ENCODE peak calls at places on chromosomes 6 and 20, in five cellular contexts. L is nephron progenitor cell, B is esophagus muscularis mucosa, Z is Calu3, G is lower leg skin. Q is an unnamed sample.

GRCh38 chr20:47220161-47220582 is 136.3 kb downstream of the ZMYND8 start:
- DNase-seq in G (no peak), B (no peak), Z (peak), L (peak), Q (peak)

GRCh38 chr6:167094436-167094819 is 28.5 kb upstream of the CCR6 start:
- DNase-seq in B (peak), L (no peak), G (no peak), Z (no peak), Q (no peak)

GRCh38 chr6:21003780-21004541 is 469.7 kb downstream of the CDKAL1 start:
- DNase-seq in Z (peak), B (no peak), G (no peak), L (no peak), Q (no peak)

GRCh38 chr20:49612127-49612738 is 44.3 kb upstream of the PTGIS start:
- DNase-seq in L (no peak), Z (peak), B (no peak), G (no peak), Q (no peak)

GRCh38 chr6:148382856-148383255 is 40.2 kb downstream of the SASH1 start:
- DNase-seq in B (no peak), L (no peak), G (no peak), Z (no peak), Q (no peak)

GRCh38 chr6:42141603-42142117 is 760 bp downstream of the C6orf132 start:
- DNase-seq in Z (no peak), L (no peak), B (no peak), G (no peak), Q (no peak)

GRCh38 chr6:816510-817084 is 123.7 kb upstream of the EXOC2 start:
- DNase-seq in B (no peak), Z (no peak), G (no peak), L (no peak), Q (no peak)

GRCh38 chr6:163937071-163937470 is 522.6 kb downstream of the QKI start:
- DNase-seq in B (no peak), G (no peak), Z (no peak), L (no peak), Q (no peak)

GRCh38 chr6:161658216-161658615 is 384.4 kb upstream of the AGPAT4 start:
- DNase-seq in L (no peak), B (no peak), G (no peak), Z (no peak), Q (no peak)

GRCh38 chr6:67863346-67863745 is 771.7 kb upstream of the ADGRB3 start:
- DNase-seq in L (no peak), B (no peak), G (no peak), Z (no peak), Q (no peak)

GRCh38 chr6:29079203-29079602 is 7.9 kb downstream of the OR2B3 start:
- DNase-seq in Z (no peak), L (no peak), G (no peak), B (no peak), Q (no peak)

GRCh38 chr6:48087448-48087847 is 23.5 kb downstream of the PTCHD4 start:
- DNase-seq in G (no peak), B (no peak), L (no peak), Z (no peak), Q (no peak)
- TF ChIP-seq CTCF in G (no peak), B (peak), L (no peak), Z (no peak), Q (peak)

DNA sequence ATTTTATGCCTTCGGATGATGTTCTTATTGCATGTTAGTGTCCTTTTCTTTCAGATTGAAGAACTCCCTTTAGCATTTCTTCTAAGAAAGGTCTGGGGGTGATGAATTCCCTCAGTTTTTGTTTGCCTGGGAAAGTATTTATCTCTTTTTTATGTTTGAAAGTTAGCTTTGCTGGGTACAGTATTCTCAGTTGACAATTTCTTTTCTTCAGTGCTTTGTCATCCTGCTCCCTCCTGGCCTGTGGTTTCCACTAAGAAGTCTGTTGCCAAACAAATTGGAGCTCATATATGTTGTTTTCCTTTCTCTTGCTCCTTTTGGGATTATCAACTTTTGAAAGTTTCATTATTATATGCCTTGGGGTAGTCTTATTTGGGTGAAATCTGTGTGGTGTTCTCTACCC is 11.5 kb downstream of the GRM1 start:
- DNase-seq in G (no peak), Z (no peak), B (no peak), L (no peak), Q (no peak)
- TF ChIP-seq CTCF in G (no peak), Z (no peak), B (no peak), L (no peak), Q (no peak)

DNA sequence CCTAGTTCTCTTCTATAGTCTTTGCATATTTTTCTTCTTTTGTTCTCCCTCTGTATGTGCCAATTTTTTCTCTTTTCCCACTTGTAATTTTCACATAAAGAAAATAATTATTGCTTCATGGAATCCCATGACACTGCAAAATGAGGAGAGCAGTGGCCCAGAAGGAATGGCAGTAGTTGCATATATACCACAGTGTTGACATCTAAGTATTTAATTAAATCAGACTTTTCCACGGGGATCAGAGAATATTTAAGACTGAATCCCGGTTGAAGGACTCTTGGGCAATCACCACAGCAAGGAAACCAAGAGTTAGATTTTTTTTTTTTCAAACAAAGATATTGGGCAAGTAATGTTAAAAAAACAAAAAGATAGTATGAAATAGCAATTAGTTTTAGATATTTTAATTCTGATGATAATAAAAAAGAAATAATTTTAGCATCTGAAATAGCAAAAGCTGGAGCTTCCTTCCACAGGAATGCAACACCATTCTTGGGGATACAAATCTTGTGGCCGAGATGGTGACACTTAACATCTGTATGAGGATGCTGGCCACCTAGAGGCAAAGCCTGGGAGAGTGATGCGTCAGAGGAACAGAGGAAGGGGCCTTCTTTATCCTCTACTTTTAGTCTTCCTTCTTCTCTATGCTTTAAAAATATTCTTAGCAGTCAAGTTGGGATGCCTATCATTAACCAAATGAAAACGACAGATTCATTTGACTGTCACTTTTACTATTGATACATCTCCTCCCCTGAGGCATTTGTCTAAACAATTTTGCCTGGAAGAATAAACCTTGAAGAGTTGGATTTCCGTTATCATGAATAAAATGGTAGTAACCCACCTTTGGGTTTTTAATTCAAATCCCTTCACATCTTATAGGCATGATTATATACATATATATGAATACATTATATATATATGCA is 356.2 kb downstream of the GJA1 start:
- DNase-seq in B (no peak), L (no peak), Z (no peak), G (no peak), Q (no peak)
- TF ChIP-seq CTCF in B (no peak), L (no peak), Z (no peak), G (no peak), Q (no peak)

DNA sequence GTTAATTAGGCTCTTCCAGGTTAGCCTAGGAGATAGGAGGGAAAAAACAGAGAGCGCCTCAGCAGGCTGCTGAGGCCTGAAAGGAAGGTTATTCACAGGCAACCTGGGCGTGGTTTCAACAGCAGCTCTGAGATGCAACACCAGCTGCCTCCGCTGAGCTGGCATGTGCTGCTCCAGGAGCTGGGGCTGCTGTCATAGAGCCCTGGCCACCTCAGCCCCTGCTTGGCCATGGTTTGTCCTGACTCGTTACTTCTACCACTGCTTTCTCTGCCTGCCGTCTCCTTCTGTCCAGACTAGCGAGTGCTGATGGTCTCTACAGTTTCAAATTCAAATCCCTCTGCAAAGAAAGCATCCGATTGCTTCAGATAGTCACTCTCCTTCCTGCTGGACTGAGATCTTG is 32.5 kb upstream of the RPP40 start:
- DNase-seq in B (no peak), Z (no peak), L (peak), G (no peak), Q (peak)
- TF ChIP-seq CTCF in B (no peak), Z (no peak), L (peak), G (no peak), Q (peak)

Q was measured in neural crest cell.